ENCODE peak calls at places on chromosomes 3 and 15, in nine cellular contexts. U is foreskin keratinocyte; A is HepG2; P is right lobe of liver; G is A549; K is CD4-positive, alpha-beta T cell; J is Panc1; X is upper lobe of right lung; M is body of pancreas. S is an unnamed sample.

GRCh38 chr3:176663819-176664218 is 533.5 kb downstream of the TBL1XR1 start:
- ATAC-seq in A (peak; percentile 82), U (peak; percentile 72), K (no peak), M (peak; percentile 68), G (peak; percentile 59), P (peak; percentile 99), X (peak; percentile 42), J (peak; percentile 84), S (no peak)

GRCh38 chr3:140187648-140188221 is 252.8 kb downstream of the CLSTN2 start:
- ATAC-seq in M (no peak), K (no peak), A (no peak), X (peak; percentile 62), U (no peak), J (no peak), P (no peak), G (no peak), S (no peak)

GRCh38 chr3:18725668-18726407 is 300.7 kb upstream of the SATB1 start:
- ATAC-seq in A (no peak), M (no peak), P (peak; percentile 54), G (no peak), K (peak; percentile 84), U (no peak), X (peak; percentile 55), J (no peak), S (no peak)

GRCh38 chr3:55467099-55467498 is 20.0 kb downstream of the WNT5A start:
- ATAC-seq in P (no peak), J (no peak), X (no peak), A (no peak), U (peak; percentile 69), M (no peak), K (no peak), G (no peak), S (no peak)

GRCh38 chr3:88133711-88134263 is 16.0 kb upstream of the C3orf38 start:
- ATAC-seq in G (no peak), J (no peak), M (no peak), P (no peak), A (no peak), K (no peak), U (no peak), X (no peak), S (no peak)

GRCh38 chr3:193997228-193998192 is 138.4 kb upstream of the HES1 start:
- ATAC-seq in G (no peak), P (no peak), K (no peak), X (peak; percentile 80), A (no peak), J (no peak), U (no peak), M (peak; percentile 56), S (no peak)

GRCh38 chr3:178748874-178749273 is 212.6 kb downstream of the KCNMB2 start:
- ATAC-seq in K (no peak), G (no peak), P (no peak), M (no peak), A (no peak), X (no peak), J (no peak), U (no peak), S (no peak)

GRCh38 chr3:171811059-171811912 is 1.0 kb upstream of the PLD1 start:
- ATAC-seq in J (peak; percentile 19), X (peak; percentile 1), U (peak; percentile 79), K (no peak), A (no peak), G (peak; percentile 65), M (no peak), P (peak; percentile 13), S (peak; percentile 71)

GRCh38 chr15:96268421-96269204 is 61.9 kb upstream of the NR2F2 start:
- ATAC-seq in J (no peak), X (no peak), A (no peak), G (peak; percentile 45), M (no peak), U (peak; percentile 33), P (no peak), K (no peak), S (no peak)

GRCh38 chr3:190807719-190808375 is 54.6 kb downstream of the GMNC start:
- ATAC-seq in P (peak; percentile 56), K (no peak), G (no peak), M (peak; percentile 99), J (no peak), U (peak; percentile 43), X (peak; percentile 77), A (no peak), S (no peak)

GRCh38 chr3:141094851-141095545 is 43.9 kb downstream of the SPSB4 start:
- ATAC-seq in X (peak; percentile 30), J (no peak), M (peak; percentile 76), K (no peak), A (no peak), P (peak; percentile 45), G (no peak), U (no peak), S (peak; percentile 74)

GRCh38 chr3:23244642-23245041 is 41.5 kb downstream of the UBE2E2 start:
- ATAC-seq in M (no peak), X (no peak), J (no peak), A (no peak), G (no peak), U (no peak), K (no peak), P (peak; percentile 48), S (no peak)
- H3K27ac ChIP-seq in M (no peak overlapping the region), X (no peak overlapping the region), J (no peak overlapping the region), A (no peak overlapping the region), G (no peak overlapping the region), U (no peak overlapping the region), K (no peak overlapping the region), P (no peak overlapping the region), S (no peak overlapping the region)

GRCh38 chr3:36459177-36459576 is 78.9 kb downstream of the STAC start:
- ATAC-seq in K (no peak), X (no peak), A (no peak), U (no peak), G (no peak), P (no peak), M (no peak), J (no peak), S (no peak)

GRCh38 chr3:36457667-36458066 is 77.4 kb downstream of the STAC start:
- ATAC-seq in M (no peak), P (peak; percentile 75), U (no peak), X (no peak), G (no peak), K (no peak), J (no peak), A (no peak), S (no peak)

GRCh38 chr3:36456784-36457183 is 76.5 kb downstream of the STAC start:
- ATAC-seq in P (no peak), J (no peak), G (no peak), A (no peak), U (no peak), X (no peak), M (no peak), K (no peak), S (no peak)

GRCh38 chr3:36461588-36461987 is 81.3 kb downstream of the STAC start:
- ATAC-seq in X (no peak), M (no peak), K (no peak), J (no peak), P (no peak), U (no peak), G (no peak), A (no peak), S (no peak)
- TF ChIP-seq CTCF in X (no peak), M (no peak), K (no peak), J (no peak), P (no peak), U (no peak), G (no peak), A (no peak), S (no peak)

GRCh38 chr15:55868707-55869106 is 124.7 kb downstream of the NEDD4 start:
- ATAC-seq in K (no peak), J (no peak), P (peak; percentile 86), U (no peak), X (no peak), M (no peak), A (peak; percentile 37), G (peak; percentile 94), S (no peak)

GRCh38 chr15:55872471-55872870 is 120.9 kb downstream of the NEDD4 start:
- ATAC-seq in K (no peak), M (no peak), U (no peak), J (no peak), G (no peak), X (no peak), A (no peak), P (no peak), S (no peak)

GRCh38 chr15:55879181-55879580 is 114.2 kb downstream of the NEDD4 start:
- ATAC-seq in X (no peak), P (no peak), K (no peak), G (no peak), U (no peak), M (no peak), J (no peak), A (no peak), S (no peak)

GRCh38 chr15:55869660-55870059 is 123.8 kb downstream of the NEDD4 start:
- ATAC-seq in X (no peak), P (no peak), K (no peak), U (no peak), A (no peak), G (no peak), J (no peak), M (no peak), S (no peak)

DNA sequence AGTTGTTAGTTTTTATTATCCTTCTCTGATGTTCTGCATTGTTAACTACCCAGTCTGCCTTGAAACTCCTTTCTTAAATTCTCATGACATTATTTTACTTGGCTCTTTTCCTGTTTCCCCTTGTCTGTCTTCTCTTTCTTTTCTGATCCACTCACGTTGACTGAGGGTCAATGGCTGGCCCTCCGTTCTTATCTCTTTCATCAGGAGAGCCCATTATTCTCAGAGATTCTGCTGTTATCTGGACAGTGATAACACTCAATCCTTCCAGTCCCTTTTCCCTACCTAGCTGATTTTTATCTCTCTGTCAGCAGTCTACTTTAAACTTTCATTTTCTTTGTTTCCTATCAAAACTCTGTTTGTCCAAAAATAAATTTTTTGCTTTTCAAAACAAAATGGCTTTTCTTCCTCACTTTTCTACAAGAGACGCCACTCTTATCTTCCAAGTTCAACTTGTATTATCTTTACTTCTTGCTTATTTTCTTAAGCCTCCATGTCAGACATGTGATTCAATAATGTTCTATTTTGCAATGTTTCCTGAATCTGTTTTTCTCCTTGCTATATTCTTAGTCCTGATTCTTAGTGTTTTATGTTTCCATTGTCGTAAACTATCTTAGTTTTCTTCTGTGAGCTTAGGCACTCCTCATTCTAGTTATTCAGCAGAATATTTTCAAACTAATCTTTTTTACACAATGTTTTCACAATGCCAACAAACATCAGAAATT is 120.2 kb downstream of the NEDD4 start:
- ATAC-seq in X (no peak), K (no peak), A (no peak), U (no peak), M (no peak), J (no peak), P (no peak), G (no peak), S (no peak)
- H3K27ac ChIP-seq in X (no peak overlapping the region), K (no peak overlapping the region), A (no peak overlapping the region), U (no peak overlapping the region), M (no peak overlapping the region), J (no peak overlapping the region), P (no peak overlapping the region), G (peak overlapping the region; percentile 67), S (no peak overlapping the region)

DNA sequence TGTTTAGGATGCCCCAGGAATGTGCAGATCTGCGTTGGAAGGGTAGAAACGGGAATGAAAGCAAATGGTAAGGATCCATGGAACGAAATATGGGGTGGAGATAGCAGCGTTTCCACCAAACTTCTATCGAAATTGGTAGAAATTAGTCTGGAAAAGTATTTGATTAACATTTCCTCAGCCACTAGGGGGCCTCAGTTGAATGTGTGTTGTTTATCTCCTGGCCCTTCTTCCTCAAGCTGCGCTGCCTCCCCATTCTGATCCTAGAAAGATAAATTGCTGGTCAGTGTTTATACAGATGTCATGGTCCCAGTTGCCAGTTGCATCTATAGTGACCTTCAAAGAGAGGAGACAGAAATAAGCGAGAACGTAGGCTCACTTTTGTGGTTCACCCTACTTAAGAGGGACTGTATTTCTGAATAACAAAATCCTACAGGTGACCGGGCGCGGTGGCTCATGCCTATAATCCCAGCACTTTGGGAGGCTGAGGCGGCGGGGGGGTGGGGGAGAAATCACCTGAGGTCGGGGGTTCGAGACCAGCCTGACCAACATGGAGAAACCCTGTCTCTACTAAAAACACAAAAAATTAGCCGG is 457.1 kb downstream of the SQOR start:
- ATAC-seq in X (peak; percentile 32), U (peak; percentile 32), K (no peak), J (no peak), A (no peak), P (no peak), G (no peak), M (peak; percentile 45), S (no peak)
- TF ChIP-seq CTCF in X (peak; percentile 49), U (peak; percentile 72), K (no peak), J (peak; percentile 75), A (peak; percentile 51), P (peak; percentile 26), G (peak; percentile 17), M (peak; percentile 28), S (no peak)

S was measured in gastroesophageal sphincter.